ENCODE peak calls at places on chromosomes 7 and 10, in eight cellular contexts. M, P, U, Q, F, V, H and B are unnamed samples. For H3K4me1, the result is how much of the 10 kb centered on the place peaks cover.

GRCh38 chr10:3067859-3068179 is 471 bp downstream of the PFKP start:
- DNase-seq in M (peak), Q (no peak), F (no peak), P (no peak), U (no peak), H (peak), V (no peak), B (no peak)

GRCh38 chr7:111931958-111932357 is 274.2 kb downstream of the DOCK4 start:
- DNase-seq in V (no peak), Q (no peak), H (no peak), F (no peak), U (no peak), M (no peak), P (no peak), B (no peak)

GRCh38 chr7:137656850-137657232 is 189.9 kb downstream of the DGKI start:
- DNase-seq in V (no peak), M (no peak), Q (no peak), H (no peak), F (no peak), P (no peak), U (no peak), B (no peak)

GRCh38 chr7:31553636-31554035 is 39.7 kb downstream of the ITPRID1 start:
- DNase-seq in Q (no peak), F (no peak), M (no peak), P (no peak), U (no peak), V (no peak), H (no peak), B (no peak)

GRCh38 chr10:7872041-7872442 is 53.7 kb downstream of the TAF3 start:
- DNase-seq in F (peak), Q (peak), H (no peak), M (peak), P (no peak), U (no peak), V (peak), B (no peak)

GRCh38 chr10:13346280-13346819 is 1.7 kb downstream of the SEPHS1 start:
- DNase-seq in P (no peak), Q (no peak), H (no peak), V (peak), U (no peak), M (no peak), F (no peak), B (no peak)

GRCh38 chr10:131058799-131059198 is 252.7 kb downstream of the TCERG1L start:
- DNase-seq in Q (no peak), M (no peak), U (no peak), H (no peak), V (no peak), P (no peak), F (no peak), B (no peak)

GRCh38 chr7:157404845-157405481 is 68.2 kb downstream of the DNAJB6 start:
- DNase-seq in F (no peak), H (no peak), V (peak), P (no peak), M (no peak), Q (peak), U (peak), B (no peak)

GRCh38 chr7:144428431-144428830 is 24.9 kb upstream of the NOBOX start:
- DNase-seq in M (no peak), F (no peak), H (no peak), P (no peak), U (no peak), V (no peak), Q (no peak), B (no peak)

GRCh38 chr10:80460399-80461207 is 6.5 kb downstream of the TSPAN14 start:
- DNase-seq in V (peak), H (peak), M (peak), Q (no peak), U (peak), F (no peak), P (peak), B (no peak)

GRCh38 chr7:29332027-29332806 is 137.6 kb downstream of the CHN2 start:
- DNase-seq in M (no peak), H (no peak), F (no peak), P (no peak), U (peak), Q (no peak), V (no peak), B (no peak)

GRCh38 chr7:29377718-29378117 is 183.1 kb downstream of the CHN2 start:
- DNase-seq in V (no peak), P (no peak), H (no peak), F (no peak), Q (no peak), U (no peak), M (no peak), B (no peak)

GRCh38 chr10:35643151-35643975 is 1.3 kb upstream of the FZD8 start:
- DNase-seq in Q (peak), M (peak), V (no peak), P (peak), U (peak), H (peak), F (peak), B (no peak)

GRCh38 chr10:74208081-74208480 is 57.1 kb downstream of the ADK start:
- DNase-seq in H (peak), M (peak), Q (no peak), P (no peak), U (no peak), V (no peak), F (no peak), B (no peak)

GRCh38 chr7:45710271-45711160 is 136.3 kb downstream of the ADCY1 start:
- DNase-seq in Q (no peak), V (no peak), M (no peak), H (peak), P (no peak), F (no peak), U (no peak), B (no peak)

GRCh38 chr7:79055722-79056415 is 397.6 kb downstream of the MAGI2 start:
- DNase-seq in F (no peak), M (no peak), U (no peak), P (no peak), Q (no peak), H (no peak), V (peak), B (no peak)

GRCh38 chr7:140316165-140316661 is 82.1 kb downstream of the SLC37A3 start:
- DNase-seq in Q (peak), H (no peak), F (no peak), U (peak), M (no peak), V (peak), P (peak), B (no peak)

GRCh38 chr7:139734395-139734794 is 43.4 kb downstream of the HIPK2 start:
- DNase-seq in V (peak), H (no peak), M (no peak), U (no peak), Q (peak), F (no peak), P (no peak), B (no peak)

GRCh38 chr10:21926358-21926890 is 77.1 kb downstream of the DNAJC1 start:
- DNase-seq in U (no peak), H (no peak), F (no peak), Q (peak), P (no peak), M (no peak), V (peak), B (no peak)

GRCh38 chr7:149764481-149765398 is 8.6 kb downstream of the ZNF467 start:
- DNase-seq in Q (no peak), M (peak), H (peak), P (no peak), V (no peak), F (no peak), U (no peak), B (no peak)

GRCh38 chr10:128540806-128541739 is 414.9 kb upstream of the MKI67 start:
- DNase-seq in H (peak), V (no peak), Q (no peak), U (peak), M (peak), F (no peak), P (no peak), B (peak)

GRCh38 chr7:5689118-5689517 is 92.3 kb downstream of the RNF216 start:
- DNase-seq in M (no peak), Q (no peak), P (no peak), F (no peak), H (no peak), V (no peak), U (no peak), B (no peak)

GRCh38 chr7:103851357-103851756 is 138.1 kb downstream of the RELN start:
- DNase-seq in H (no peak), F (peak), V (peak), Q (no peak), U (no peak), M (peak), P (no peak), B (no peak)

GRCh38 chr7:42976371-42976770 is 44.2 kb downstream of the MRPL32 start:
- DNase-seq in P (no peak), H (no peak), M (no peak), V (no peak), Q (no peak), F (no peak), U (no peak), B (no peak)

GRCh38 chr7:73742338-73742752 is 3.7 kb upstream of the ABHD11 start:
- DNase-seq in H (peak), P (peak), M (peak), U (no peak), V (no peak), F (no peak), Q (no peak), B (no peak)

GRCh38 chr10:111034598-111035310 is 42.1 kb upstream of the ADRA2A start:
- DNase-seq in Q (no peak), U (no peak), F (no peak), V (no peak), H (no peak), M (no peak), P (no peak), B (no peak)

GRCh38 chr10:87660484-87661133 is 931 bp downstream of the PAPSS2 start:
- DNase-seq in Q (peak), V (no peak), H (no peak), P (no peak), F (peak), M (no peak), U (no peak), B (no peak)

GRCh38 chr7:111162692-111163091 is 71.8 kb downstream of the LRRN3 start:
- DNase-seq in Q (no peak), P (no peak), U (no peak), V (no peak), F (no peak), M (no peak), H (no peak), B (no peak)

GRCh38 chr7:146656988-146657387 is 540.4 kb downstream of the CNTNAP2 start:
- DNase-seq in M (no peak), P (no peak), Q (no peak), F (peak), H (no peak), U (no peak), V (no peak), B (no peak)

GRCh38 chr7:98771519-98772241 is 98.1 kb downstream of the TMEM130 start:
- DNase-seq in F (peak), U (no peak), M (peak), Q (no peak), V (no peak), H (no peak), P (no peak), B (no peak)

GRCh38 chr10:394061-394438 is 258.8 kb downstream of the ZMYND11 start:
- DNase-seq in F (no peak), U (no peak), P (no peak), H (no peak), Q (no peak), V (no peak), M (no peak), B (no peak)

GRCh38 chr10:15237351-15237750 is 68.9 kb upstream of the NMT2 start:
- DNase-seq in H (no peak), V (peak), M (peak), P (no peak), U (peak), Q (peak), F (no peak), B (no peak)

GRCh38 chr10:52682766-52683165 is 89.8 kb downstream of the MBL2 start:
- DNase-seq in P (no peak), U (no peak), Q (no peak), F (no peak), H (no peak), V (peak), M (no peak), B (no peak)

GRCh38 chr10:133110609-133111275 is 23.0 kb downstream of the ADGRA1 start:
- DNase-seq in U (no peak), Q (no peak), F (no peak), V (no peak), M (no peak), P (no peak), H (no peak), B (no peak)

GRCh38 chr7:66696774-66697191 is 43.8 kb upstream of the RABGEF1 start:
- DNase-seq in U (peak), F (no peak), V (peak), H (no peak), M (no peak), P (no peak), Q (peak), B (no peak)

GRCh38 chr10:103781329-103782061 is 73.9 kb downstream of the SH3PXD2A start:
- DNase-seq in Q (peak), H (no peak), U (no peak), P (no peak), V (peak), F (peak), M (peak), B (no peak)

GRCh38 chr10:71966046-71967004 is 2.1 kb downstream of the CHST3 start:
- DNase-seq in F (no peak), M (no peak), V (peak), Q (peak), U (no peak), H (no peak), P (no peak), B (no peak)

GRCh38 chr10:108862691-108863350 is 1060.5 kb downstream of the XPNPEP1 start:
- DNase-seq in M (no peak), P (no peak), F (no peak), U (no peak), H (no peak), Q (no peak), V (no peak), B (no peak)

DNA sequence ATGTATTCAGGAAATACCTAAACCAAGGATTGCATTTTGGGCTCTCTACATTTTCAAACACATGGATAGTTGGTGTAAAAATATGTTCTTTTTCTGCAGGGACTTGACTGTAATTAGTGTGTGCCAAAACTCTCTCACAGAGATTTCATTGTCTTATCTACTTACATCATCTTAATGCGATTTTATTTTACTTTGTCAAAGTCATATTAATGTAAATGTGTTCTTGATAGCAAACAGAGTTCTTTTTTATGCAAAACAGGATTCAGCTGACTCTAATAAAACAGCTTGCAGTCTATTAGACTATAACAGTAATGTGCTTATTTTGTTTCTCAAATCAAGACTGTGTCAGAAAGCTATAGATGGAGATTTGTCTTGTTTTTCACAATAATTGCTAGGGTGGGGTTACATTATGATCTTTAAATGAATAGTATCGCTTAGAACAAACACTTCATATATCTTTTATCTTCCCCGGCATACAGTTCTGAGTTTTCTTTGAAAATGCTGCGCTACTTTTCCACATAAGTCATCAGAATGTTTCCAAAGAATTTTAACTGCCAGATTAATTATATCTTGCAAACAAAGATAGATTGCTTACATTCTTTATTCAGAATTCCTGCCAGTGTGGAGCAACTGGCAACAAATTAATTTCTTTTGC is 65.1 kb upstream of the ARID5B start:
- DNase-seq in V (no peak), P (no peak), U (no peak), F (no peak), M (no peak), Q (no peak), H (no peak), B (no peak)
- H3K4me1 ChIP-seq in V (under half), P (under half), U (under half), F (under half), M (under half), Q (under half), H (under half), B (under half)

DNA sequence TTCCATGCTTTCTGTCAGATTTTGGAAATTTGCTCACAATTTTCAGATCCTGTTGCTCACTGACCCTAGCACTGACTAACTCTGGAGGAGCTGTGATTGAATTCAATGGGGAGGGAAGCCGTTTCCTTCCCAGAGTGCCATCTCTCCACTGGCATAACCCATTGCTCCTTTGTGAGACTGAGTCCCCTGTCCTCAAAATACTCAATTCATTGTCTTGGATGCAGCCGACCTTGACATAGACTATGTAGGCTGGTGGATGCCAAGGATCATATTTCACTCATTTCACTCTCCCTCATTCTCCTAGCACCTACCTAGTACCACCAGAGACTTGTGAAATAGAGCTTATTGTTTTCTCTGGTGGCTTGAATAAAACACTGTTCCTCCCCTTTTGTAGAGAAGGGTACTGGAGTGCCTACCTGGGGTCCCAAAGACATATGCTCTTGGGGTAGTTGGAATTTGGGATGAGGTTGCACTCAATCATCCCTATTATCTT is 511.3 kb upstream of the ZMIZ1 start:
- DNase-seq in H (no peak), U (no peak), F (no peak), M (no peak), P (no peak), Q (no peak), V (no peak), B (no peak)
- H3K27ac ChIP-seq in H (no peak), U (no peak), F (no peak), M (no peak), P (no peak), Q (no peak), V (no peak), B (no peak)

GRCh38 chr7:55128693-55129394 is 110.0 kb downstream of the EGFR start:
- DNase-seq in F (no peak), M (no peak), H (no peak), Q (no peak), P (no peak), V (no peak), U (peak), B (no peak)

GRCh38 chr7:55131421-55131929 is 112.7 kb downstream of the EGFR start:
- DNase-seq in V (no peak), M (no peak), H (no peak), F (no peak), P (no peak), Q (no peak), U (peak), B (no peak)

GRCh38 chr7:55130554-55131198 is 111.9 kb downstream of the EGFR start:
- DNase-seq in P (no peak), M (no peak), U (peak), F (no peak), V (peak), H (no peak), Q (no peak), B (no peak)

GRCh38 chr7:55129409-55130078 is 110.7 kb downstream of the EGFR start:
- DNase-seq in P (no peak), U (no peak), Q (peak), M (no peak), V (peak), H (no peak), F (no peak), B (no peak)

GRCh38 chr7:55130079-55130476 is 111.3 kb downstream of the EGFR start:
- DNase-seq in V (peak), U (peak), F (no peak), P (no peak), M (no peak), H (no peak), Q (peak), B (no peak)
- H3K4me1 ChIP-seq in V (half or more), U (under half), F (under half), P (half or more), M (under half), H (under half), Q (half or more), B (under half)

GRCh38 chr7:92632791-92633190 is 42.6 kb upstream of the FAM133B start:
- DNase-seq in U (no peak), Q (no peak), H (no peak), P (no peak), V (no peak), F (no peak), M (no peak), B (no peak)

GRCh38 chr7:92633211-92633906 is 43.2 kb upstream of the FAM133B start:
- DNase-seq in F (peak), V (peak), P (no peak), U (no peak), M (no peak), Q (peak), H (no peak), B (no peak)

GRCh38 chr7:92631067-92631829 is 41.1 kb upstream of the FAM133B start:
- DNase-seq in Q (no peak), F (no peak), P (no peak), V (no peak), M (no peak), H (no peak), U (no peak), B (no peak)

GRCh38 chr7:92629779-92630178 is 39.6 kb upstream of the FAM133B start:
- DNase-seq in M (no peak), Q (no peak), U (no peak), P (no peak), H (no peak), F (no peak), V (no peak), B (no peak)

DNA sequence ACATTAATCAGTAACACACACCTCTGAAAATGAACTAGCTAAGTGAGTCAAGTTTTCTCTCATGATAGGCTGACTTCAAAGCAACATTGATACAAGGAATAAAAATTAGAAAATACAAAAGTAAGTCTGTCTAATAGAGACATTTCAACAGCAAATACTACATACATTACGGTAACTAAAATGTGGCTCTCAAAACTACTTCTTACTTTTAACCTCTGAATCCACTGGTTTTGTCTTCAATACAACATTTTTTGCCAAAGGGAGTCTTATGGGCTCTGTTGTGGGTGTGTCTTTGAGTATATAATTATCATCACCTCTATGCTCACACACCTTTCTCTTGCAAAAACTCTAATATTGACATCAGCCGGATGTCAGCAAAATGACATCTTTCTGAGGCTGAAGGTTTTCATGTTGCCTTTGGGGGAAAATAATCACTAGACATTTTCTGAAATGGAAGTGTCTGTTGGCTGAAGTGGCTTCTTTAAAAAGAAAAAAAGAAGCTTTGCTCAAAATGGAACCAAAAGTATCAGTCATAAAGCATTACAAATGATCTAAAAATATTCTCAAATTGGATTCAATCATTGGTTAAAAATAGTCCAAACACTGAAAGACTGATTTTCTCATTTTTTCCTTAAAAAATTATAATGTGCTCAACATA is 41.8 kb upstream of the FAM133B start:
- DNase-seq in M (no peak), F (no peak), P (no peak), Q (no peak), U (no peak), H (no peak), V (no peak), B (no peak)
- H3K27ac ChIP-seq in M (no peak), F (peak), P (no peak), Q (no peak), U (no peak), H (no peak), V (peak), B (no peak)